ENCODE peak calls at places on chromosomes 6 and 20, in ten cellular contexts. P, U, X, M, Q, C, J, E, S and A are unnamed samples.
A peak's percentile ranks its signal among the peaks of the same experiment; 100 is the strongest.

GRCh38 chr6:3406928-3407809 is 49.7 kb downstream of the SLC22A23 start:
- DNase-seq in C (no peak), P (no peak), Q (no peak), X (no peak), S (no peak), M (no peak), U (no peak), J (no peak), E (no peak), A (no peak)

GRCh38 chr6:166595061-166595780 is 8.7 kb upstream of the RAMACL start:
- DNase-seq in X (no peak), P (no peak), Q (peak; percentile 92), U (no peak), C (no peak), E (no peak), J (peak; percentile 52), M (no peak), S (peak; percentile 93), A (no peak)

GRCh38 chr6:138546733-138547185 is 47.5 kb upstream of the NHSL1 start:
- DNase-seq in Q (peak; percentile 67), E (no peak), S (no peak), M (peak; percentile 88), P (no peak), C (no peak), X (no peak), U (no peak), J (peak; percentile 46), A (no peak)

GRCh38 chr6:140661691-140662090 is 1287.2 kb upstream of the CITED2 start:
- DNase-seq in E (no peak), U (no peak), Q (peak; percentile 39), M (no peak), S (no peak), J (no peak), X (no peak), P (no peak), C (no peak), A (no peak)

GRCh38 chr6:106119526-106119925 is 33.4 kb downstream of the PRDM1 start:
- DNase-seq in X (no peak), E (no peak), U (no peak), S (no peak), Q (no peak), P (no peak), C (peak; percentile 85), J (peak; percentile 91), M (no peak), A (no peak)

GRCh38 chr6:138124096-138124495 is 16.9 kb upstream of the PERP start:
- DNase-seq in U (no peak), C (no peak), M (no peak), S (no peak), J (no peak), E (no peak), P (no peak), Q (no peak), X (no peak), A (no peak)

GRCh38 chr6:124958759-124959354 is 3.4 kb upstream of the RNF217 start:
- DNase-seq in Q (peak; percentile 52), E (no peak), S (no peak), P (no peak), U (no peak), X (no peak), C (no peak), J (peak; percentile 63), M (no peak), A (no peak)

GRCh38 chr20:22584630-22584921 is 204 bp upstream of the FOXA2 start:
- DNase-seq in Q (no peak), X (no peak), U (no peak), P (no peak), S (no peak), M (peak; percentile 84), C (peak; percentile 91), E (peak; percentile 77), J (peak; percentile 87), A (no peak)

GRCh38 chr20:63100401-63100925 is 93.7 kb upstream of the BHLHE23 start:
- DNase-seq in C (no peak), S (no peak), E (no peak), X (no peak), M (no peak), P (no peak), J (no peak), U (no peak), Q (no peak), A (no peak)

GRCh38 chr6:34120953-34121675 is 24.8 kb downstream of the GRM4 start:
- DNase-seq in U (no peak), X (no peak), Q (no peak), P (no peak), S (no peak), C (no peak), E (no peak), J (no peak), M (peak; percentile 60), A (no peak)

GRCh38 chr6:170251776-170252571 is 38.9 kb downstream of the DLL1 start:
- DNase-seq in U (no peak), C (peak; percentile 74), M (no peak), J (no peak), Q (no peak), S (no peak), P (no peak), E (no peak), X (no peak), A (no peak)

GRCh38 chr20:63152322-63153253 is 63.3 kb downstream of the YTHDF1 start:
- DNase-seq in U (no peak), S (no peak), J (no peak), X (no peak), E (no peak), M (no peak), P (no peak), Q (no peak), C (peak; percentile 55), A (no peak)

GRCh38 chr6:10030942-10031537 is 383.8 kb downstream of the TFAP2A start:
- DNase-seq in U (no peak), S (no peak), P (peak; percentile 22), E (peak; percentile 61), C (no peak), M (peak; percentile 62), Q (no peak), J (peak; percentile 45), X (no peak), A (no peak)

GRCh38 chr6:56899311-56899710 is 55.6 kb upstream of the BEND6 start:
- DNase-seq in E (no peak), S (peak; percentile 95), C (no peak), Q (peak; percentile 72), J (no peak), X (no peak), U (no peak), M (no peak), P (no peak), A (no peak)

GRCh38 chr6:5076931-5077330 is 8.2 kb upstream of the PPP1R3G start:
- DNase-seq in M (no peak), X (no peak), U (no peak), J (no peak), C (no peak), E (no peak), P (no peak), Q (no peak), S (no peak), A (no peak)

GRCh38 chr6:149754573-149754972 is 5.0 kb downstream of the PCMT1 start:
- DNase-seq in E (no peak), M (no peak), U (no peak), J (peak; percentile 60), P (no peak), Q (no peak), X (no peak), S (no peak), C (no peak), A (no peak)

GRCh38 chr20:1943267-1944002 is 48.2 kb downstream of the SIRPA start:
- DNase-seq in S (peak; percentile 52), M (no peak), U (no peak), X (no peak), E (no peak), J (peak; percentile 94), C (no peak), Q (no peak), P (no peak), A (no peak)

GRCh38 chr6:29516108-29516507 is 28.4 kb upstream of the MAS1L start:
- DNase-seq in J (peak; percentile 87), Q (peak; percentile 5), P (peak; percentile 59), U (no peak), M (no peak), X (no peak), S (peak; percentile 31), E (peak; percentile 5), C (no peak), A (no peak)

GRCh38 chr20:3532089-3532615 is 61.3 kb downstream of the ATRN start:
- DNase-seq in U (no peak), J (no peak), S (no peak), C (no peak), M (no peak), X (no peak), P (no peak), Q (no peak), E (no peak), A (no peak)

GRCh38 chr20:35514371-35514960 is 15.0 kb downstream of the C20orf173 start:
- DNase-seq in P (no peak), C (no peak), J (no peak), S (no peak), X (no peak), U (no peak), E (no peak), Q (no peak), M (no peak), A (no peak)

GRCh38 chr6:47126647-47127339 is 84.7 kb upstream of the ADGRF1 start:
- DNase-seq in U (no peak), E (peak; percentile 17), X (no peak), Q (no peak), C (no peak), M (peak; percentile 74), J (peak; percentile 48), S (no peak), P (no peak), A (no peak)

GRCh38 chr6:33319939-33320314 is 2.4 kb upstream of the ZBTB22 start:
- DNase-seq in P (no peak), S (no peak), E (no peak), Q (no peak), U (no peak), C (no peak), M (no peak), X (no peak), J (no peak), A (no peak)

GRCh38 chr6:14540859-14541540 is 423.4 kb downstream of the CD83 start:
- DNase-seq in C (no peak), Q (peak; percentile 31), P (no peak), E (no peak), S (no peak), X (no peak), U (peak; percentile 46), J (peak; percentile 17), M (no peak), A (no peak)

GRCh38 chr20:63682384-63683139 is 13.9 kb upstream of the TNFRSF6B start:
- DNase-seq in C (no peak), M (peak; percentile 67), E (no peak), P (peak; percentile 100), J (peak; percentile 97), U (no peak), Q (peak; percentile 98), X (no peak), S (peak; percentile 95), A (no peak)

GRCh38 chr20:39855799-39856198 is 833.2 kb downstream of the MAFB start:
- DNase-seq in C (no peak), S (no peak), P (no peak), X (no peak), Q (peak; percentile 79), E (no peak), J (no peak), M (no peak), U (no peak), A (no peak)

GRCh38 chr6:43901330-43902230 is 131.6 kb downstream of the VEGFA start:
- DNase-seq in S (peak; percentile 52), X (no peak), Q (no peak), M (no peak), J (no peak), P (no peak), U (no peak), E (no peak), C (no peak), A (no peak)

GRCh38 chr6:23213651-23214050 is 644.3 kb downstream of the HDGFL1 start:
- DNase-seq in C (no peak), P (no peak), J (peak; percentile 79), S (peak; percentile 11), Q (peak; percentile 54), U (no peak), M (no peak), X (no peak), E (no peak), A (no peak)

GRCh38 chr20:44959896-44960852 is at the start of gene TOMM34:
- DNase-seq in X (peak; percentile 92), Q (peak; percentile 90), M (peak; percentile 98), S (peak; percentile 84), P (peak; percentile 100), E (peak; percentile 73), U (peak; percentile 91), C (peak; percentile 100), J (peak; percentile 94), A (peak; percentile 92)